ENCODE peak calls at places on chromosomes 2 and 18, in four cellular contexts. A, C, X and W are unnamed samples.

GRCh38 chr2:1132328-1132964 is 181.8 kb downstream of the SNTG2 start:
- DNase-seq in X (no peak), A (no peak), C (no peak), W (no peak)

GRCh38 chr2:48711343-48711742 is 44.2 kb downstream of the LHCGR start:
- DNase-seq in X (no peak), C (no peak), A (no peak), W (no peak)

GRCh38 chr2:95278051-95278471 is 3.8 kb downstream of the PROM2 start:
- DNase-seq in X (peak), A (no peak), C (no peak), W (no peak)

GRCh38 chr2:121735520-121736074 is 1.1 kb downstream of the NIFK start:
- DNase-seq in C (no peak), A (no peak), X (no peak), W (no peak)

GRCh38 chr2:139031722-139032121 is 251.5 kb upstream of the NXPH2 start:
- DNase-seq in C (peak), A (peak), X (no peak), W (peak)

GRCh38 chr2:166700079-166700478 is 188.2 kb upstream of the XIRP2 start:
- DNase-seq in C (no peak), X (no peak), A (no peak), W (no peak)

GRCh38 chr18:4286256-4286655 is 168.9 kb downstream of the DLGAP1 start:
- DNase-seq in X (no peak), C (no peak), A (no peak), W (no peak)

GRCh38 chr2:181678744-181679543 is 1.4 kb downstream of the NEUROD1 start:
- DNase-seq in C (no peak), X (no peak), A (no peak), W (no peak)

GRCh38 chr2:239397856-239398470 is 2.9 kb downstream of the HDAC4 start:
- DNase-seq in X (no peak), C (no peak), A (no peak), W (no peak)

GRCh38 chr18:55090566-55091187 is 131.4 kb upstream of the CCDC68 start:
- DNase-seq in A (no peak), X (no peak), C (no peak), W (no peak)

GRCh38 chr2:112634153-112634873 is 11.4 kb upstream of the SLC20A1 start:
- DNase-seq in C (no peak), A (no peak), X (no peak), W (no peak)

GRCh38 chr2:219416938-219417337 is 1.2 kb upstream of the DES start:
- DNase-seq in X (no peak), A (no peak), C (no peak), W (no peak)

GRCh38 chr18:3985664-3986063 is 469.4 kb downstream of the DLGAP1 start:
- DNase-seq in C (no peak), X (no peak), A (no peak), W (no peak)

GRCh38 chr2:43880471-43880870 is 41.7 kb downstream of the ABCG8 start:
- DNase-seq in C (no peak), X (no peak), A (no peak), W (no peak)

GRCh38 chr18:69177702-69178101 is 223.0 kb upstream of the DOK6 start:
- DNase-seq in X (no peak), A (no peak), C (no peak), W (no peak)

GRCh38 chr2:54013996-54014395 is 43.2 kb upstream of the PSME4 start:
- DNase-seq in C (no peak), X (no peak), A (no peak), W (no peak)

GRCh38 chr2:188146888-188147287 is 144.8 kb upstream of the GULP1 start:
- DNase-seq in X (no peak), C (no peak), A (no peak), W (no peak)

GRCh38 chr2:84959045-84959493 is 11.9 kb upstream of the KCMF1 start:
- DNase-seq in C (no peak), A (no peak), X (no peak), W (no peak)

GRCh38 chr2:180573951-180574350 is 406.5 kb upstream of the UBE2E3 start:
- DNase-seq in C (no peak), X (no peak), A (no peak), W (no peak)

GRCh38 chr18:42174909-42175308 is 219.9 kb downstream of the PIK3C3 start:
- DNase-seq in X (no peak), A (no peak), C (no peak), W (no peak)

GRCh38 chr2:191791953-191792560 is 54.8 kb downstream of the CAVIN2 start:
- DNase-seq in A (no peak), X (no peak), C (no peak), W (no peak)

GRCh38 chr2:152453129-152453642 is 118.2 kb downstream of the FMNL2 start:
- DNase-seq in C (no peak), A (no peak), X (no peak), W (peak)

GRCh38 chr2:99822487-99823218 is 319.7 kb downstream of the AFF3 start:
- DNase-seq in A (no peak), C (no peak), X (no peak), W (no peak)

GRCh38 chr2:220090050-220090449 is 462.6 kb downstream of the SLC4A3 start:
- DNase-seq in A (no peak), X (no peak), C (no peak), W (no peak)

GRCh38 chr18:26056291-26056690 is 34.1 kb downstream of the SS18 start:
- DNase-seq in A (no peak), X (no peak), C (no peak), W (no peak)

GRCh38 chr2:25123682-25124081 is 44.7 kb downstream of the POMC start:
- DNase-seq in C (no peak), A (no peak), X (no peak), W (no peak)

GRCh38 chr2:220396287-220396686 is 768.9 kb downstream of the SLC4A3 start:
- DNase-seq in C (no peak), A (no peak), X (no peak), W (no peak)

GRCh38 chr2:34096552-34097171 is 497.6 kb upstream of the FAM98A start:
- DNase-seq in X (peak), C (peak), A (peak), W (peak)

DNA sequence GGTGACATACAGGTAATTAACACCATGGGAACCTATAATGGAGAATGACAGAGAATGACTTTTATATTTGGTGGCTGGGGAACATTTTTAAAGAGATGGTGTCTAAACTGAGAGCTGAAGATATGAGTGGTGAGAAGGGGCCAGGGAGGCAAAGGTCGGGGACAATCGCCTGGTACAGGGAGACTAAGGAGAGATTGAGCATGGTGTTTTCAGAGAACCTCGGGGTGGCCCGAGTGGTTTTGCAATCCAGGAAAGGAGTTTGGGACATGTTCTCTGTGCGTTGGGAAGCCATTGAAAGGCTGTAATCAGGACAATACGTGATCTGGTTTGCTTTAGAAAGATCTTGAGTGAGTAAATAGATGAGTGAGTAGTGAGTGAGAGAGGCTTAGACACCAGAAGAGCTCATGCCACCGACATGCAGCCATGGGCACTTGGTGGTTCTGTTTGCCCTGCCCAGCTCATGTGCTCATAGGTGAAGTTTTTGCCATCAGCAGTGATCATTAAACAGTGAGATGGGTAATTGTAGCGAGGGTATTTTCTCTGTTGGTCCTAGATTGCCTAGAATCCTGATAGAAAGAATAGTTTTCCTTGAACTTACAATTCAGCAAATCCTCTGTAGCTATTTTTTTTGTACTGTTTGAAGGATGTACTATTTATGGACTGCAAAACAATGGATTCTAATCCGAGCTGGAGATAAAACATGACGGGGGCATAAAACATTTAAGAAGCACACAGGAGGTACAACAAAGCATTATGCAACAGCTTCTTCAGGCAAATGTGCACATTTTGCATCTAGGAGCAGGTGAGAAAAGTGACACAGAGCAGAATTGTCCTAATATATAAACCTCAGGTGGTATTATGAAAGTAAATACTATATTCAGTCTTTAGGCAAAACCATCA is 114.8 kb downstream of the SH3RF3 start:
- DNase-seq in A (no peak), C (no peak), X (no peak), W (no peak)
- TF ChIP-seq FOXK2 in A (no peak), C (no peak), X (no peak), W (no peak)

GRCh38 chr2:232523682-232524597 is 2.0 kb upstream of the CHRND start:
- DNase-seq in A (peak), C (no peak), X (peak), W (peak)

GRCh38 chr2:232522855-232523681 is 2.9 kb downstream of the PRSS56 start:
- DNase-seq in A (no peak), X (no peak), C (no peak), W (no peak)

GRCh38 chr2:232521098-232521497 is 910 bp downstream of the PRSS56 start:
- DNase-seq in C (no peak), A (no peak), X (no peak), W (no peak)

GRCh38 chr2:232521524-232521923 is 1.3 kb downstream of the PRSS56 start:
- DNase-seq in X (no peak), A (no peak), C (no peak), W (no peak)

GRCh38 chr2:232522014-232522854 is 2.0 kb downstream of the PRSS56 start:
- DNase-seq in A (peak), X (peak), C (no peak), W (no peak)
- TF ChIP-seq FOXK2 in A (no peak), X (no peak), C (no peak), W (no peak)

GRCh38 chr18:48871391-48872166 is 79.2 kb downstream of the SMAD7 start:
- DNase-seq in X (no peak), C (no peak), A (no peak), W (no peak)
- TF ChIP-seq FOXK2 in X (no peak), C (no peak), A (no peak), W (no peak)

GRCh38 chr2:236578980-236579745 is 9.5 kb downstream of the ACKR3 start:
- DNase-seq in C (no peak), A (no peak), X (no peak), W (no peak)
- TF ChIP-seq FOXK2 in C (no peak), A (no peak), X (no peak), W (no peak)

GRCh38 chr2:174059178-174059874 is 94.2 kb upstream of the SP3 start:
- DNase-seq in X (peak), A (no peak), C (no peak), W (peak)
- TF ChIP-seq FOXK2 in X (peak), A (no peak), C (no peak), W (no peak)

GRCh38 chr2:144152817-144153271 is 367.1 kb downstream of the ZEB2 start:
- DNase-seq in X (peak), A (peak), C (no peak), W (no peak)

GRCh38 chr2:144159264-144159663 is 360.7 kb downstream of the ZEB2 start:
- DNase-seq in A (no peak), C (no peak), X (peak), W (no peak)

GRCh38 chr2:144154205-144154604 is 365.7 kb downstream of the ZEB2 start:
- DNase-seq in X (no peak), A (no peak), C (no peak), W (no peak)

GRCh38 chr2:144161061-144161460 is 358.9 kb downstream of the ZEB2 start:
- DNase-seq in A (no peak), X (no peak), C (no peak), W (no peak)

GRCh38 chr2:144156736-144157645 is 362.9 kb downstream of the ZEB2 start:
- DNase-seq in C (no peak), A (no peak), X (no peak), W (no peak)
- TF ChIP-seq FOXK2 in C (no peak), A (no peak), X (no peak), W (no peak)

DNA sequence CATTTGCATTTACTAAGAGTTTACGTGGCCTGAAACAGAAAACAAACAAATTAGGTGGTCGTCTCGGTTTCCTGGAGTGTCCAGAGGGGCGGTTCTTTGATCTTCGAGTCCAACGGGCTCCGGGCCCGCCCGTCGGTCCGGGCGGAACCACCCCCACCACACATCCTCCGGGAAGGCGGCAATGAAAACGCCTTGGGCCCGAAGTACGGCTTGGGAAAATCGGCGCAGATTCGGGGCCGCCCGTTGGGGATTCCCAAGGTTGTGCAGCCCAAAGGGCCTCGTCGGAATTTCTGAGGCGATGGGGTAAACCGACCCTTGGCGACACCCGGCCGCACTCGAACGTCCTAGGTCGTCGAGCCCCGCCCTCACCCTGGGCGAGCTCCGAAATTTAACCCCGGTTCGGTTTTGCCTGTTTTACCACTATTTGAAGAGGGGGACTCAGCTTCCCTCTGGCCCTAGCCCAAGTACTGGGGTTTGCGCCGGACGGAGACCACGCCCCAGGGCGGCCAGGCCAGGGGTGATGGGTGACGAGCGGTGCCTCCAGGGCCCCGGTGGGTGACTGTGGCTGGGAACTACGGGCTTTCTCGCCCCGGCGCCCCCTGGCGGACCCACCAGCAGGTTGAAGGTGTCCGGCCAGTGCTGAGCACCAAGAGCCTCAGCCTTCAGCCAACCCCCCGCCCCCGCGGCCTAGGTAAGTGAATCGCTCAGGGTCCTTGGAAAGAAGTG is 1.9 kb upstream of the CFAP53 start:
- DNase-seq in C (peak), X (no peak), A (peak), W (no peak)
- TF ChIP-seq FOXK2 in C (no peak), X (no peak), A (no peak), W (no peak)

DNA sequence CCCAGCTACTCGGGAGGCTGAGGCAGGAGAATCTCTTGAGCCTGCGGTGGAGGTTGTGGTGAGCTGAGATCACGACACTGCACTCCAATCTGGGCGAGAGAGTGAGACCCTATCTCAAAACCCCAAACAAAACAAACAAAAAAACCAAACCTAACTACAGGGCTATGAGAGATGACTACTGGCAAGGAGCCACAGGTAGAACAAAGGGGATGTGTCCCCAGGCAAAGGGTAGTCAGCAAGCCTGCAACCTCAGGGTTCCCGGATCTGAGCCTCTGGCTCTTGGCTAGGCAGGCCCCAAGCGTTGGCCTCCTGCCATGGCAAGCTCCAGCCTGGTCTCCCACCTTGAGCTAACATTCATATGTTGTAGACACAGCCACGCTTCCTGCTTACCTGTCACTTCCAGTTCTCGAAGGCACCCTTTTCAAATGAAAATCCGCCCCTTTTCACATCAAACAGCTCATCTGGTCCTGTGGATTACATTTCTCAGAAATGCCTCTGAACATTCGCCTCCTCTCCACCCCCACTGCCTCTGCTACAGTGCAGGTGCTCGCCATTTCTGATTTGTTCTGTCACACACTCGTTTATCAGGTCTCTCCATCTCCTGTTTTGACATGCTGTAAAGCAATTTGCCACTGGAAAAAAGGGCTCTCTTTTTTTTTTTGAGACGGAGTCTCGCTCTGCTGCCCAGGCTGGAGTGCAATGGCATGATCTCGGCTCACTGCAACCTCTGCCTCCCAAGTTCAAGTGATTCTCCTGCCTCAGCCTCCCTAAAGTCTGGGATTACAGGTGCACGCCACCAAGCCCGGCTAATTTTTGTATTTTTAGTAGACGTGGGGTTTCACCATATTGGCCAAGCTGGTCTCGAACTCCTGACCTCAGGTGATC is 13.1 kb upstream of the ACTR3 start:
- DNase-seq in X (no peak), A (no peak), C (no peak), W (peak)
- TF ChIP-seq FOXK2 in X (no peak), A (no peak), C (no peak), W (no peak)